ENCODE peak calls at places on chromosomes 7 and 10, in eight cellular contexts. R is gastrocnemius medialis, P is IMR-90, H is Peyer's patch, T is transverse colon, M is stomach, S is A549, O is thyroid gland. K is an unnamed sample. For H3K4me1, the result is how much of the 10 kb centered on the place peaks cover.

GRCh38 chr7:150986099-150986512 is 4.7 kb upstream of the NOS3 start:
- DNase-seq in R (no peak), P (peak), H (peak), T (peak), M (peak), S (peak), O (peak), K (peak)

GRCh38 chr10:35327770-35328403 is 8.4 kb upstream of the CCNY start:
- DNase-seq in R (no peak), P (no peak), H (no peak), T (no peak), M (no peak), S (no peak), O (no peak), K (no peak)

GRCh38 chr10:58291538-58292174 is 22.7 kb downstream of the CISD1 start:
- DNase-seq in R (no peak), P (peak), H (no peak), T (no peak), M (no peak), S (peak), O (peak), K (no peak)

GRCh38 chr10:110260746-110261477 is 43.8 kb downstream of the SMNDC1 start:
- DNase-seq in R (no peak), P (peak), H (no peak), T (no peak), M (no peak), S (no peak), O (peak), K (no peak)

GRCh38 chr10:4606856-4607636 is 219.0 kb upstream of the AKR1E2 start:
- DNase-seq in R (no peak), P (no peak), H (no peak), T (no peak), M (no peak), S (no peak), O (no peak), K (no peak)

GRCh38 chr10:38103754-38104153 is 9.6 kb downstream of the ZNF37A start:
- DNase-seq in R (no peak), P (no peak), H (no peak), T (no peak), M (no peak), S (no peak), O (no peak), K (no peak)

GRCh38 chr10:83078160-83078559 is 1061.1 kb upstream of the GHITM start:
- DNase-seq in R (no peak), P (no peak), H (no peak), T (no peak), M (no peak), S (no peak), O (no peak), K (no peak)

GRCh38 chr10:19500959-19501358 is 315.3 kb upstream of the PLXDC2 start:
- DNase-seq in R (no peak), P (no peak), H (no peak), T (no peak), M (no peak), S (no peak), O (no peak), K (no peak)

GRCh38 chr10:125128397-125129075 is 31.8 kb downstream of the CTBP2 start:
- DNase-seq in R (peak), P (peak), H (no peak), T (no peak), M (no peak), S (no peak), O (no peak), K (no peak)

GRCh38 chr10:132376394-132376851 is 20.6 kb upstream of the PWWP2B start:
- DNase-seq in R (no peak), P (no peak), H (no peak), T (no peak), M (no peak), S (no peak), O (no peak), K (no peak)

GRCh38 chr10:45627412-45628048 is 45.0 kb downstream of the ZFAND4 start:
- DNase-seq in R (no peak), P (no peak), H (no peak), T (no peak), M (no peak), S (no peak), O (no peak), K (peak)

GRCh38 chr7:47088329-47089067 is 493.4 kb downstream of the TNS3 start:
- DNase-seq in R (peak), P (peak), H (peak), T (peak), M (peak), S (peak), O (peak), K (peak)

GRCh38 chr7:81869670-81870069 is 99.8 kb upstream of the HGF start:
- DNase-seq in R (no peak), P (no peak), H (no peak), T (no peak), M (no peak), S (no peak), O (no peak), K (no peak)

GRCh38 chr10:24153016-24153415 is 55.9 kb upstream of the KIAA1217 start:
- DNase-seq in R (no peak), P (no peak), H (no peak), T (no peak), M (no peak), S (no peak), O (no peak), K (no peak)

GRCh38 chr7:42726066-42726785 is 185.6 kb downstream of the C7orf25 start:
- DNase-seq in R (no peak), P (no peak), H (no peak), T (no peak), M (no peak), S (no peak), O (no peak), K (no peak)

GRCh38 chr10:71286521-71287294 is 32.4 kb upstream of the SLC29A3 start:
- DNase-seq in R (no peak), P (no peak), H (no peak), T (no peak), M (no peak), S (no peak), O (no peak), K (no peak)

GRCh38 chr7:102813256-102814024 is 64.6 kb downstream of the FAM185A start:
- DNase-seq in R (no peak), P (no peak), H (no peak), T (no peak), M (no peak), S (no peak), O (no peak), K (no peak)

GRCh38 chr10:47196691-47197090 is 103.3 kb upstream of the GDF10 start:
- DNase-seq in R (no peak), P (no peak), H (no peak), T (no peak), M (no peak), S (no peak), O (no peak), K (no peak)

GRCh38 chr10:131748191-131748590 is 152.6 kb upstream of the PPP2R2D start:
- DNase-seq in R (no peak), P (no peak), H (no peak), T (no peak), M (no peak), S (no peak), O (no peak), K (no peak)

GRCh38 chr7:155317114-155317434 is 19.4 kb downstream of the INSIG1 start:
- DNase-seq in R (no peak), P (no peak), H (no peak), T (no peak), M (no peak), S (no peak), O (no peak), K (no peak)

GRCh38 chr7:107147464-107148214 is 21.2 kb upstream of the HBP1 start:
- DNase-seq in R (peak), P (peak), H (no peak), T (no peak), M (no peak), S (peak), O (peak), K (no peak)

GRCh38 chr7:25250386-25250785 is 22.1 kb upstream of the NPVF start:
- DNase-seq in R (no peak), P (no peak), H (no peak), T (no peak), M (no peak), S (no peak), O (no peak), K (no peak)

GRCh38 chr10:36362257-36362656 is 720.2 kb upstream of the FZD8 start:
- DNase-seq in R (no peak), P (no peak), H (no peak), T (no peak), M (no peak), S (no peak), O (no peak), K (no peak)

GRCh38 chr10:127150136-127150535 is 46.3 kb downstream of the INSYN2A start:
- DNase-seq in R (no peak), P (peak), H (no peak), T (no peak), M (no peak), S (peak), O (no peak), K (no peak)

DNA sequence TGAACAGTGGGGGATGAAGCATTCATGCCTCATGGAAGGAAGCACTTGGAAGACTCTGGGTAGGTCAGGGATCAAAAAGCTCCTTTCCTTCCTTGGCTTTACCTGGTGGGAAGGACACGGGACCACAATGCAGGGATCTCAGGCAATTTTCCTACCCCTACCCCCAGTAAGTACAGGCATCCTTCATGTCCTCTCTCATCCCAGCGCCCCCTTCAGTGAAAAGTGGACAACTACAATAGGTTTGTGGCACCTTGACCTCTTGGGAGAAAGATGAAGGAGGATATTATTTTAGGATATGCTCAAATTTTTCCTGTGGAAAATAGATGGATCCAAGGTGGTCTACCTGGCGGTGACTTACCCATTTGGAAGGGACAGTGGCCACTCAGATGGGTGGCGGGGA is 16.5 kb downstream of the AFAP1L2 start:
- DNase-seq in R (no peak), P (no peak), H (no peak), T (no peak), M (no peak), S (no peak), O (no peak), K (no peak)
- TF ChIP-seq CTCF in R (no peak), P (no peak), H (no peak), T (no peak), M (no peak), S (no peak), O (no peak), K (no peak)

DNA sequence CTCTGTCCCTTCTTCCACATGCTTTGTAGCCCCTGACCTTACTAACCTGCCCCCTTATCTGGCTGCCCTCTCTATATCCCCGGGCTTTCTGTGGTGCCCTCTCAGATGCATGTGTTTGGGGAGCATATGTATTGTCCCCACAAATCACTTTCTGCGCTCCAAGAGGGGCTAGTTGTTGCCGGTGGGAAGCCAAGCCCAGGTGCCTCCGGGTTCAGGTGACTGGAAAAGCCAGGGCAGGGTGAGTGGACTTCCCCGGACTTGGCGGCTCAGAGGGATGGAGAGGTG is 7.1 kb downstream of the LBX1 start:
- DNase-seq in R (no peak), P (no peak), H (no peak), T (no peak), M (no peak), S (no peak), O (no peak), K (no peak)
- H3K4me1 ChIP-seq in R (under half), P (under half), H (under half), T (under half), M (half or more), S (under half), O (under half), K (under half)

DNA sequence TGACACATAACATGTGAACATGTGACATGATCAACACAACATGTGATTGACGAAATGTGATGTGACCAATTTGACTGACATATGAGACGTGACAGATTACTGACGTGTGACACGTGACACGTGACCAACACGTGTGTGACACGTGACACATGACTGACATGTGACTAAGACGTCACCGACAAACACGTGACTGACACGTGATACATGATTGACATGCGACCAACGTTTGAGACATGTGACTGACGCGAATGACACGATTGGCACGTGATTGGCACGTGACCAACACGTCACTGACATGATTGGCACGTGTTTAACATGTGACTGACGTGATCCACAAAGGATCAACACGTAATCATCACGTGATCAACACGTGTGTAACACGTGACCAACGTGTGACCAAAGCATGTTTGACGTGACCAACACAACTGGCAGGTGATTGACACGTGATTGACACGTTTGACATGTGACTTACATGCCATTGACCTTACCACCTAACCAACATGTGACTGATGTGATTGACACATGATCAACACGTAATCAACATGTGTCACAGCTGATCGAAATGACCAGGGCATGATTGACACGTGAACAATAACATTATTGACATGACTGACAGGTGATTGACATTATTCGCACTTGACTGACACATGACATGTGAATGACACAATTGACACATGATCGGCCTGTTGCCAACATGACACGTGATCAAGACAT is 23.7 kb downstream of the CRPPA start:
- DNase-seq in R (no peak), P (peak), H (no peak), T (no peak), M (no peak), S (no peak), O (no peak), K (no peak)
- TF ChIP-seq POLR2A in R (no peak), P (no peak), H (no peak), T (no peak), M (no peak), S (no peak), O (no peak), K (no peak)

GRCh38 chr10:74153123-74153522 is 2.1 kb downstream of the ADK start:
- DNase-seq in R (no peak), P (peak), H (no peak), T (no peak), M (no peak), S (peak), O (no peak), K (no peak)
- TF ChIP-seq CTCF in R (peak), P (peak), H (peak), T (peak), M (no peak), S (peak), O (no peak), K (peak)

GRCh38 chr7:55105952-55106351 is 87.1 kb downstream of the EGFR start:
- DNase-seq in R (no peak), P (no peak), H (no peak), T (no peak), M (no peak), S (no peak), O (no peak), K (no peak)

GRCh38 chr7:55108818-55109217 is 90.0 kb downstream of the EGFR start:
- DNase-seq in R (no peak), P (no peak), H (no peak), T (no peak), M (no peak), S (no peak), O (no peak), K (no peak)

GRCh38 chr7:55109384-55110167 is 90.8 kb downstream of the EGFR start:
- DNase-seq in R (peak), P (peak), H (no peak), T (no peak), M (peak), S (no peak), O (peak), K (no peak)

GRCh38 chr7:55108401-55108800 is 89.6 kb downstream of the EGFR start:
- DNase-seq in R (no peak), P (no peak), H (no peak), T (no peak), M (no peak), S (no peak), O (no peak), K (no peak)

DNA sequence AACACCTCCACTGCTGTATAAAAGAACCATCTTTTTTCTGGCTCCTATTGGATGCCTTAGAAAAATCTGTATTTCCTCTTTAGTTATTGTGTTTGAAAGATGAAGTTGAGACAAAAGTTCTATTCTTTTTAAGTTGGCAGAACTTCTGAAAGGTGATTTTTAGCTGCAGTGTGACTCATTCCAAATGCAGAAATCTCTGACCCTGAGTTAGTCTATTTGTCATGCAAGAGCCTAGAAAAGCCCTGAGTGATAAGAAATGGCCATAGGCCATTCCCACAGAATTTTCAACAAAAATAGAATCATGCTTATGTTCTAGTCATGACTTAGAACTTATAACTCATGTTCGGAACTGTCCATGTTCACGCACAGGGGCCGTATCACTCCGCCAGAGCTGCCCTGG is 89.1 kb downstream of the EGFR start:
- DNase-seq in R (no peak), P (peak), H (no peak), T (no peak), M (no peak), S (no peak), O (no peak), K (no peak)
- H3K4me1 ChIP-seq in R (under half), P (under half), H (under half), T (under half), M (half or more), S (half or more), O (under half), K (under half)

DNA sequence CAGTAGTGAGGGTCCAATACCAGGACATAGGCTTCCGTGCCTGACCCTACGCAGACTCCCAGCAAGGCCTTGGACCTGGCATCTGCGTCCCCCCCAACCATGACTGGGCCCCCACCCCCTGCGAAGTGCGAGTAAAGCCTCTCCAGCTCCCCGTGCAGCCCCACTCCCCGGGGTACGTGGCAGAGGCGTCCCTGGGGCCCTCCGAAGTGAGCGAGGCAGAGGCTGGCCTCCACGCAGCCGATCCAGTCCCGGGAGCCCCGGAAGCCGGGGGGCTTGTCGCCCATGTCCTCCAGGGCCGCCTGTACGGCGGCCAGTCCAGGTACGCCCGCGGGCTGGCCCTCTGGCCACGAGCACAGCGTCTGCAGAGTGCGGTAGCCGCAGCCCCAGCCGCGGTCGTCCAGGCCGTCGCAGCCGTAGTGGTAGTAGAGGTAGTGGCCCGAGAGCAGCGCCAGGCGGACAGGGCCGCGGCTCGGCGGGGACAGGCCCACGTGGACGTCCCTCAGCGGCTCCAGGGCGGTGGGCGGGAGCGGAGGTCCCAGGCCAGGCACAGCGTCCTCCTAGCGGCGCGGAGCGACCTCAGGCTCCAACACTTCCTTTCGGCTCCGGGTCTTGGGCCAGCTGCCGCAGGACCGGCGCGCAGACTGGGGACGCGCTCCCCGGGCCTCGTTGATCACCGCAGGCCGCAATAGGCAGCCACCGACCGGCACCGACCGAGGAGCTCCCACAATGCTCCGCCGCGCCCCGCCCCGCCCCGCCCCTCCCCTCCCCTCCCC is at the start of gene UFSP1:
- DNase-seq in R (peak), P (no peak), H (no peak), T (no peak), M (no peak), S (no peak), O (no peak), K (no peak)
- TF ChIP-seq POLR2A in R (no peak), P (peak), H (no peak), T (no peak), M (no peak), S (no peak), O (no peak), K (no peak)

K was measured in heart left ventricle.